ENCODE peak calls at places on chromosomes 7 and 10, in four cellular contexts. One of them, this sample, is unnamed.

GRCh38 chr10:50417906-50418697 is 166.8 kb upstream of the ASAH2 start:
- DNase-seq in left lung: peak
- DNase-seq in hypothalamus: peak
- DNase-seq in psoas muscle: peak
- DNase-seq in this sample: peak

GRCh38 chr7:127793582-127793981 is 141.6 kb downstream of the SND1 start:
- DNase-seq in left lung: no peak
- DNase-seq in hypothalamus: no peak
- DNase-seq in psoas muscle: no peak
- DNase-seq in this sample: no peak

GRCh38 chr7:66564045-66564444 is 64.6 kb upstream of the KCTD7 start:
- DNase-seq in left lung: no peak
- DNase-seq in hypothalamus: no peak
- DNase-seq in psoas muscle: no peak
- DNase-seq in this sample: no peak

GRCh38 chr10:119374236-119374635 is 166.9 kb downstream of the GRK5 start:
- DNase-seq in left lung: no peak
- DNase-seq in hypothalamus: no peak
- DNase-seq in psoas muscle: no peak
- DNase-seq in this sample: no peak

GRCh38 chr10:110141185-110141584 is 66.2 kb upstream of the MXI1 start:
- DNase-seq in left lung: no peak
- DNase-seq in hypothalamus: no peak
- DNase-seq in psoas muscle: no peak
- DNase-seq in this sample: no peak

GRCh38 chr10:87060280-87060928 is 34.2 kb downstream of the GLUD1 start:
- DNase-seq in left lung: no peak
- DNase-seq in hypothalamus: no peak
- DNase-seq in psoas muscle: no peak
- DNase-seq in this sample: no peak

GRCh38 chr7:42869131-42870020 is 42.5 kb downstream of the C7orf25 start:
- DNase-seq in left lung: no peak
- DNase-seq in hypothalamus: no peak
- DNase-seq in psoas muscle: no peak
- DNase-seq in this sample: no peak

GRCh38 chr10:73865459-73866442 is 8.6 kb downstream of the CAMK2G start:
- DNase-seq in left lung: peak
- DNase-seq in hypothalamus: no peak
- DNase-seq in psoas muscle: no peak
- DNase-seq in this sample: no peak

GRCh38 chr7:51569176-51569575 is 252.6 kb upstream of the COBL start:
- DNase-seq in left lung: no peak
- DNase-seq in hypothalamus: no peak
- DNase-seq in psoas muscle: no peak
- DNase-seq in this sample: no peak

GRCh38 chr7:116669769-116670168 is 2.2 kb upstream of the MET start:
- DNase-seq in left lung: no peak
- DNase-seq in hypothalamus: no peak
- DNase-seq in psoas muscle: no peak
- DNase-seq in this sample: no peak

GRCh38 chr7:151351027-151351426 is 9.4 kb downstream of the NUB1 start:
- DNase-seq in left lung: no peak
- DNase-seq in hypothalamus: no peak
- DNase-seq in psoas muscle: no peak
- DNase-seq in this sample: no peak

GRCh38 chr7:28623105-28623730 is 210.9 kb downstream of the CREB5 start:
- DNase-seq in left lung: no peak
- DNase-seq in hypothalamus: no peak
- DNase-seq in psoas muscle: no peak
- DNase-seq in this sample: no peak

GRCh38 chr10:133393401-133394063 is 425 bp upstream of the MTG1 start:
- DNase-seq in left lung: no peak
- DNase-seq in hypothalamus: no peak
- DNase-seq in psoas muscle: no peak
- DNase-seq in this sample: peak

GRCh38 chr10:31213959-31214358 is 105.1 kb upstream of the ZEB1 start:
- DNase-seq in left lung: no peak
- DNase-seq in hypothalamus: no peak
- DNase-seq in psoas muscle: no peak
- DNase-seq in this sample: no peak

GRCh38 chr7:2864999-2865670 is 21.0 kb upstream of the GNA12 start:
- DNase-seq in left lung: no peak
- DNase-seq in hypothalamus: peak
- DNase-seq in psoas muscle: peak
- DNase-seq in this sample: no peak

GRCh38 chr10:90354914-90355313 is 502.9 kb downstream of the HTR7 start:
- DNase-seq in left lung: no peak
- DNase-seq in hypothalamus: no peak
- DNase-seq in psoas muscle: no peak
- DNase-seq in this sample: no peak

GRCh38 chr7:73841689-73842247 is 548 bp downstream of the METTL27 start:
- DNase-seq in left lung: no peak
- DNase-seq in hypothalamus: no peak
- DNase-seq in psoas muscle: no peak
- DNase-seq in this sample: no peak

GRCh38 chr10:33327750-33328149 is 6.7 kb downstream of the NRP1 start:
- DNase-seq in left lung: no peak
- DNase-seq in hypothalamus: no peak
- DNase-seq in psoas muscle: no peak
- DNase-seq in this sample: no peak

GRCh38 chr10:1151071-1152033 is 95.2 kb downstream of the WDR37 start:
- DNase-seq in left lung: no peak
- DNase-seq in hypothalamus: no peak
- DNase-seq in psoas muscle: no peak
- DNase-seq in this sample: no peak

GRCh38 chr7:19181634-19182033 is 36.4 kb upstream of the FERD3L start:
- DNase-seq in left lung: no peak
- DNase-seq in hypothalamus: no peak
- DNase-seq in psoas muscle: no peak
- DNase-seq in this sample: no peak

GRCh38 chr10:76122056-76122455 is 690.6 kb downstream of the LRMDA start:
- DNase-seq in left lung: no peak
- DNase-seq in hypothalamus: no peak
- DNase-seq in psoas muscle: no peak
- DNase-seq in this sample: no peak

GRCh38 chr7:34184466-34184865 is 279.1 kb downstream of the BMPER start:
- DNase-seq in left lung: no peak
- DNase-seq in hypothalamus: no peak
- DNase-seq in psoas muscle: no peak
- DNase-seq in this sample: no peak

GRCh38 chr7:147245274-147245673 is 1128.7 kb downstream of the CNTNAP2 start:
- DNase-seq in left lung: no peak
- DNase-seq in hypothalamus: no peak
- DNase-seq in psoas muscle: no peak
- DNase-seq in this sample: no peak

GRCh38 chr10:113115534-113115933 is 165.5 kb downstream of the TCF7L2 start:
- DNase-seq in left lung: no peak
- DNase-seq in hypothalamus: no peak
- DNase-seq in psoas muscle: no peak
- DNase-seq in this sample: no peak

GRCh38 chr7:93148727-93149126 is 542 bp upstream of the SAMD9L start:
- DNase-seq in left lung: no peak
- DNase-seq in hypothalamus: no peak
- DNase-seq in psoas muscle: no peak
- DNase-seq in this sample: no peak

GRCh38 chr10:34959321-34959720 is 130.8 kb downstream of the CUL2 start:
- DNase-seq in left lung: no peak
- DNase-seq in hypothalamus: no peak
- DNase-seq in psoas muscle: no peak
- DNase-seq in this sample: no peak

GRCh38 chr7:130975731-130976130 is 241.7 kb upstream of the KLF14 start:
- DNase-seq in left lung: no peak
- DNase-seq in hypothalamus: no peak
- DNase-seq in psoas muscle: no peak
- DNase-seq in this sample: no peak

GRCh38 chr10:484925-485661 is 204.4 kb downstream of the DIP2C start:
- DNase-seq in left lung: no peak
- DNase-seq in hypothalamus: no peak
- DNase-seq in psoas muscle: peak
- DNase-seq in this sample: no peak

GRCh38 chr10:60606343-60607080 is 171.8 kb upstream of the CDK1 start:
- DNase-seq in left lung: no peak
- DNase-seq in hypothalamus: no peak
- DNase-seq in psoas muscle: no peak
- DNase-seq in this sample: no peak

GRCh38 chr10:13587367-13587766 is 602 bp downstream of the PRPF18 start:
- DNase-seq in left lung: no peak
- DNase-seq in hypothalamus: no peak
- DNase-seq in psoas muscle: no peak
- DNase-seq in this sample: no peak

GRCh38 chr7:82319674-82320118 is 123.9 kb downstream of the CACNA2D1 start:
- DNase-seq in left lung: peak
- DNase-seq in hypothalamus: peak
- DNase-seq in psoas muscle: peak
- DNase-seq in this sample: no peak

This sample was measured in RWPE2.